ENCODE peak calls at places on chromosomes 16 and 17, in six cellular contexts. One of them, this sample, is unnamed.

GRCh38 chr17:60586288-60586974 is 13.6 kb upstream of the PPM1D start:
- ATAC-seq in left ventricle myocardium superior: no peak
- ATAC-seq in activated CD8-positive, alpha-beta memory T cell treated with anti-CD3 and anti-CD28 coated beads, Interleukin-2, amount 10 ng/mL, durations not matched to agents 7 days and 5 days: no peak
- ATAC-seq in T-cell: no peak
- ATAC-seq in activated T-cell treated with anti-CD3 and anti-CD28 coated beads, Interleukin-2, amount 50 U/mL, for 4 hours: no peak
- ATAC-seq in aorta: no peak
- ATAC-seq in this sample: no peak

GRCh38 chr17:78653382-78653781 is 76.2 kb upstream of the DNAH17 start:
- ATAC-seq in activated T-cell treated with anti-CD3 and anti-CD28 coated beads, Interleukin-2, amount 50 U/mL, for 4 hours: no peak
- ATAC-seq in aorta: no peak
- ATAC-seq in T-cell: no peak
- ATAC-seq in activated CD8-positive, alpha-beta memory T cell treated with anti-CD3 and anti-CD28 coated beads, Interleukin-2, amount 10 ng/mL, durations not matched to agents 7 days and 5 days: no peak
- ATAC-seq in left ventricle myocardium superior: no peak
- ATAC-seq in this sample: no peak

GRCh38 chr17:65181237-65182061 is 44.3 kb downstream of the RGS9 start:
- ATAC-seq in left ventricle myocardium superior: no peak
- ATAC-seq in aorta: no peak
- ATAC-seq in T-cell: no peak
- ATAC-seq in activated T-cell treated with anti-CD3 and anti-CD28 coated beads, Interleukin-2, amount 50 U/mL, for 4 hours: peak; percentile 87
- ATAC-seq in activated CD8-positive, alpha-beta memory T cell treated with anti-CD3 and anti-CD28 coated beads, Interleukin-2, amount 10 ng/mL, durations not matched to agents 7 days and 5 days: peak; percentile 56
- ATAC-seq in this sample: peak; percentile 88

GRCh38 chr16:19783847-19784736 is 66.0 kb downstream of the IQCK start:
- ATAC-seq in left ventricle myocardium superior: peak; percentile 34
- ATAC-seq in T-cell: no peak
- ATAC-seq in activated T-cell treated with anti-CD3 and anti-CD28 coated beads, Interleukin-2, amount 50 U/mL, for 4 hours: no peak
- ATAC-seq in aorta: no peak
- ATAC-seq in activated CD8-positive, alpha-beta memory T cell treated with anti-CD3 and anti-CD28 coated beads, Interleukin-2, amount 10 ng/mL, durations not matched to agents 7 days and 5 days: no peak
- ATAC-seq in this sample: no peak

GRCh38 chr16:29729116-29729521 is 16.7 kb downstream of the C16orf54 start:
- ATAC-seq in activated T-cell treated with anti-CD3 and anti-CD28 coated beads, Interleukin-2, amount 50 U/mL, for 4 hours: no peak
- ATAC-seq in aorta: no peak
- ATAC-seq in activated CD8-positive, alpha-beta memory T cell treated with anti-CD3 and anti-CD28 coated beads, Interleukin-2, amount 10 ng/mL, durations not matched to agents 7 days and 5 days: no peak
- ATAC-seq in T-cell: no peak
- ATAC-seq in left ventricle myocardium superior: peak; percentile 60
- ATAC-seq in this sample: no peak

GRCh38 chr17:60165223-60165622 is 15.4 kb downstream of the CA4 start:
- ATAC-seq in left ventricle myocardium superior: no peak
- ATAC-seq in activated T-cell treated with anti-CD3 and anti-CD28 coated beads, Interleukin-2, amount 50 U/mL, for 4 hours: no peak
- ATAC-seq in activated CD8-positive, alpha-beta memory T cell treated with anti-CD3 and anti-CD28 coated beads, Interleukin-2, amount 10 ng/mL, durations not matched to agents 7 days and 5 days: no peak
- ATAC-seq in aorta: no peak
- ATAC-seq in T-cell: no peak
- ATAC-seq in this sample: no peak

GRCh38 chr17:57480438-57481196 is 224.3 kb downstream of the MSI2 start:
- ATAC-seq in left ventricle myocardium superior: peak; percentile 63
- ATAC-seq in activated T-cell treated with anti-CD3 and anti-CD28 coated beads, Interleukin-2, amount 50 U/mL, for 4 hours: no peak
- ATAC-seq in T-cell: no peak
- ATAC-seq in aorta: no peak
- ATAC-seq in activated CD8-positive, alpha-beta memory T cell treated with anti-CD3 and anti-CD28 coated beads, Interleukin-2, amount 10 ng/mL, durations not matched to agents 7 days and 5 days: no peak
- ATAC-seq in this sample: no peak

GRCh38 chr17:19268611-19269010 is 31.4 kb downstream of the EPN2 start:
- ATAC-seq in T-cell: no peak
- ATAC-seq in activated CD8-positive, alpha-beta memory T cell treated with anti-CD3 and anti-CD28 coated beads, Interleukin-2, amount 10 ng/mL, durations not matched to agents 7 days and 5 days: no peak
- ATAC-seq in left ventricle myocardium superior: no peak
- ATAC-seq in activated T-cell treated with anti-CD3 and anti-CD28 coated beads, Interleukin-2, amount 50 U/mL, for 4 hours: no peak
- ATAC-seq in aorta: no peak
- ATAC-seq in this sample: no peak

GRCh38 chr16:17666293-17666692 is 195.5 kb upstream of the XYLT1 start:
- ATAC-seq in T-cell: no peak
- ATAC-seq in left ventricle myocardium superior: no peak
- ATAC-seq in activated T-cell treated with anti-CD3 and anti-CD28 coated beads, Interleukin-2, amount 50 U/mL, for 4 hours: no peak
- ATAC-seq in aorta: no peak
- ATAC-seq in activated CD8-positive, alpha-beta memory T cell treated with anti-CD3 and anti-CD28 coated beads, Interleukin-2, amount 10 ng/mL, durations not matched to agents 7 days and 5 days: no peak
- ATAC-seq in this sample: no peak

GRCh38 chr17:27861979-27862378 is 31.2 kb downstream of the LYRM9 start:
- ATAC-seq in left ventricle myocardium superior: no peak
- ATAC-seq in T-cell: no peak
- ATAC-seq in activated CD8-positive, alpha-beta memory T cell treated with anti-CD3 and anti-CD28 coated beads, Interleukin-2, amount 10 ng/mL, durations not matched to agents 7 days and 5 days: no peak
- ATAC-seq in activated T-cell treated with anti-CD3 and anti-CD28 coated beads, Interleukin-2, amount 50 U/mL, for 4 hours: no peak
- ATAC-seq in aorta: no peak
- ATAC-seq in this sample: no peak

GRCh38 chr17:2634361-2634960 is 41.0 kb downstream of the PAFAH1B1 start:
- ATAC-seq in aorta: no peak
- ATAC-seq in left ventricle myocardium superior: peak; percentile 35
- ATAC-seq in T-cell: no peak
- ATAC-seq in activated T-cell treated with anti-CD3 and anti-CD28 coated beads, Interleukin-2, amount 50 U/mL, for 4 hours: peak; percentile 50
- ATAC-seq in activated CD8-positive, alpha-beta memory T cell treated with anti-CD3 and anti-CD28 coated beads, Interleukin-2, amount 10 ng/mL, durations not matched to agents 7 days and 5 days: no peak
- ATAC-seq in this sample: no peak

GRCh38 chr16:30839523-30840227 is 52.7 kb upstream of the ZNF629 start:
- ATAC-seq in aorta: no peak
- ATAC-seq in left ventricle myocardium superior: no peak
- ATAC-seq in activated CD8-positive, alpha-beta memory T cell treated with anti-CD3 and anti-CD28 coated beads, Interleukin-2, amount 10 ng/mL, durations not matched to agents 7 days and 5 days: no peak
- ATAC-seq in activated T-cell treated with anti-CD3 and anti-CD28 coated beads, Interleukin-2, amount 50 U/mL, for 4 hours: no peak
- ATAC-seq in T-cell: no peak
- ATAC-seq in this sample: no peak

GRCh38 chr16:85522842-85523601 is 90.1 kb upstream of the GSE1 start:
- ATAC-seq in activated CD8-positive, alpha-beta memory T cell treated with anti-CD3 and anti-CD28 coated beads, Interleukin-2, amount 10 ng/mL, durations not matched to agents 7 days and 5 days: no peak
- ATAC-seq in activated T-cell treated with anti-CD3 and anti-CD28 coated beads, Interleukin-2, amount 50 U/mL, for 4 hours: no peak
- ATAC-seq in aorta: peak; percentile 45
- ATAC-seq in left ventricle myocardium superior: peak; percentile 61
- ATAC-seq in T-cell: no peak
- ATAC-seq in this sample: no peak

GRCh38 chr17:39064374-39064773 is 87.1 kb downstream of the PLXDC1 start:
- ATAC-seq in activated CD8-positive, alpha-beta memory T cell treated with anti-CD3 and anti-CD28 coated beads, Interleukin-2, amount 10 ng/mL, durations not matched to agents 7 days and 5 days: no peak
- ATAC-seq in T-cell: no peak
- ATAC-seq in left ventricle myocardium superior: peak; percentile 27
- ATAC-seq in aorta: peak; percentile 15
- ATAC-seq in activated T-cell treated with anti-CD3 and anti-CD28 coated beads, Interleukin-2, amount 50 U/mL, for 4 hours: no peak
- ATAC-seq in this sample: no peak

GRCh38 chr16:23365602-23366240 is 63.6 kb downstream of the SCNN1B start:
- ATAC-seq in T-cell: no peak
- ATAC-seq in aorta: peak; percentile 36
- ATAC-seq in left ventricle myocardium superior: no peak
- ATAC-seq in activated CD8-positive, alpha-beta memory T cell treated with anti-CD3 and anti-CD28 coated beads, Interleukin-2, amount 10 ng/mL, durations not matched to agents 7 days and 5 days: peak; percentile 73
- ATAC-seq in activated T-cell treated with anti-CD3 and anti-CD28 coated beads, Interleukin-2, amount 50 U/mL, for 4 hours: no peak
- ATAC-seq in this sample: peak; percentile 35

GRCh38 chr17:18102640-18103039 is 5.9 kb upstream of the MYO15A start:
- ATAC-seq in T-cell: no peak
- ATAC-seq in activated T-cell treated with anti-CD3 and anti-CD28 coated beads, Interleukin-2, amount 50 U/mL, for 4 hours: no peak
- ATAC-seq in activated CD8-positive, alpha-beta memory T cell treated with anti-CD3 and anti-CD28 coated beads, Interleukin-2, amount 10 ng/mL, durations not matched to agents 7 days and 5 days: no peak
- ATAC-seq in aorta: no peak
- ATAC-seq in left ventricle myocardium superior: no peak
- ATAC-seq in this sample: peak; percentile 91

GRCh38 chr16:78705694-78706093 is 606.2 kb downstream of the WWOX start:
- ATAC-seq in activated CD8-positive, alpha-beta memory T cell treated with anti-CD3 and anti-CD28 coated beads, Interleukin-2, amount 10 ng/mL, durations not matched to agents 7 days and 5 days: peak; percentile 68
- ATAC-seq in activated T-cell treated with anti-CD3 and anti-CD28 coated beads, Interleukin-2, amount 50 U/mL, for 4 hours: peak; percentile 99
- ATAC-seq in aorta: no peak
- ATAC-seq in left ventricle myocardium superior: no peak
- ATAC-seq in T-cell: peak; percentile 35
- ATAC-seq in this sample: no peak

GRCh38 chr17:34913001-34913400 is 48.3 kb downstream of the CCT6B start:
- ATAC-seq in activated T-cell treated with anti-CD3 and anti-CD28 coated beads, Interleukin-2, amount 50 U/mL, for 4 hours: no peak
- ATAC-seq in left ventricle myocardium superior: no peak
- ATAC-seq in T-cell: no peak
- ATAC-seq in activated CD8-positive, alpha-beta memory T cell treated with anti-CD3 and anti-CD28 coated beads, Interleukin-2, amount 10 ng/mL, durations not matched to agents 7 days and 5 days: no peak
- ATAC-seq in aorta: no peak
- ATAC-seq in this sample: no peak

GRCh38 chr17:55622547-55622946 is 100.1 kb downstream of the TMEM100 start:
- ATAC-seq in T-cell: no peak
- ATAC-seq in activated CD8-positive, alpha-beta memory T cell treated with anti-CD3 and anti-CD28 coated beads, Interleukin-2, amount 10 ng/mL, durations not matched to agents 7 days and 5 days: no peak
- ATAC-seq in activated T-cell treated with anti-CD3 and anti-CD28 coated beads, Interleukin-2, amount 50 U/mL, for 4 hours: no peak
- ATAC-seq in left ventricle myocardium superior: no peak
- ATAC-seq in aorta: no peak
- ATAC-seq in this sample: peak; percentile 9

GRCh38 chr17:66114609-66115008 is 77.3 kb downstream of the CEP112 start:
- ATAC-seq in activated CD8-positive, alpha-beta memory T cell treated with anti-CD3 and anti-CD28 coated beads, Interleukin-2, amount 10 ng/mL, durations not matched to agents 7 days and 5 days: no peak
- ATAC-seq in left ventricle myocardium superior: no peak
- ATAC-seq in activated T-cell treated with anti-CD3 and anti-CD28 coated beads, Interleukin-2, amount 50 U/mL, for 4 hours: no peak
- ATAC-seq in T-cell: no peak
- ATAC-seq in aorta: no peak
- ATAC-seq in this sample: no peak

GRCh38 chr17:8387914-8388651 is 5.1 kb upstream of the RPL26 start:
- ATAC-seq in T-cell: no peak
- ATAC-seq in activated T-cell treated with anti-CD3 and anti-CD28 coated beads, Interleukin-2, amount 50 U/mL, for 4 hours: no peak
- ATAC-seq in activated CD8-positive, alpha-beta memory T cell treated with anti-CD3 and anti-CD28 coated beads, Interleukin-2, amount 10 ng/mL, durations not matched to agents 7 days and 5 days: no peak
- ATAC-seq in aorta: no peak
- ATAC-seq in left ventricle myocardium superior: no peak
- ATAC-seq in this sample: no peak

GRCh38 chr16:22202261-22202637 is 3.8 kb upstream of the EEF2K start:
- ATAC-seq in activated T-cell treated with anti-CD3 and anti-CD28 coated beads, Interleukin-2, amount 50 U/mL, for 4 hours: no peak
- ATAC-seq in activated CD8-positive, alpha-beta memory T cell treated with anti-CD3 and anti-CD28 coated beads, Interleukin-2, amount 10 ng/mL, durations not matched to agents 7 days and 5 days: no peak
- ATAC-seq in left ventricle myocardium superior: no peak
- ATAC-seq in aorta: no peak
- ATAC-seq in T-cell: no peak
- ATAC-seq in this sample: no peak

GRCh38 chr16:67803894-67804293 is 2.5 kb downstream of the RANBP10 start:
- ATAC-seq in T-cell: no peak
- ATAC-seq in aorta: no peak
- ATAC-seq in activated T-cell treated with anti-CD3 and anti-CD28 coated beads, Interleukin-2, amount 50 U/mL, for 4 hours: no peak
- ATAC-seq in activated CD8-positive, alpha-beta memory T cell treated with anti-CD3 and anti-CD28 coated beads, Interleukin-2, amount 10 ng/mL, durations not matched to agents 7 days and 5 days: no peak
- ATAC-seq in left ventricle myocardium superior: no peak
- ATAC-seq in this sample: peak; percentile 16

GRCh38 chr17:61299517-61300513 is 99.8 kb upstream of the TBX2 start:
- ATAC-seq in activated CD8-positive, alpha-beta memory T cell treated with anti-CD3 and anti-CD28 coated beads, Interleukin-2, amount 10 ng/mL, durations not matched to agents 7 days and 5 days: no peak
- ATAC-seq in T-cell: no peak
- ATAC-seq in aorta: no peak
- ATAC-seq in activated T-cell treated with anti-CD3 and anti-CD28 coated beads, Interleukin-2, amount 50 U/mL, for 4 hours: no peak
- ATAC-seq in left ventricle myocardium superior: no peak
- ATAC-seq in this sample: no peak

GRCh38 chr16:71645450-71645849 is 19.5 kb downstream of the MARVELD3 start:
- ATAC-seq in aorta: no peak
- ATAC-seq in T-cell: no peak
- ATAC-seq in activated T-cell treated with anti-CD3 and anti-CD28 coated beads, Interleukin-2, amount 50 U/mL, for 4 hours: no peak
- ATAC-seq in left ventricle myocardium superior: no peak
- ATAC-seq in activated CD8-positive, alpha-beta memory T cell treated with anti-CD3 and anti-CD28 coated beads, Interleukin-2, amount 10 ng/mL, durations not matched to agents 7 days and 5 days: peak; percentile 42
- ATAC-seq in this sample: no peak

GRCh38 chr16:24540575-24541240 is 1.3 kb downstream of the RBBP6 start:
- ATAC-seq in aorta: no peak
- ATAC-seq in activated CD8-positive, alpha-beta memory T cell treated with anti-CD3 and anti-CD28 coated beads, Interleukin-2, amount 10 ng/mL, durations not matched to agents 7 days and 5 days: peak; percentile 13
- ATAC-seq in left ventricle myocardium superior: peak; percentile 9
- ATAC-seq in activated T-cell treated with anti-CD3 and anti-CD28 coated beads, Interleukin-2, amount 50 U/mL, for 4 hours: no peak
- ATAC-seq in T-cell: no peak
- ATAC-seq in this sample: no peak

GRCh38 chr16:57480127-57480753 is 6.1 kb downstream of the DOK4 start:
- ATAC-seq in activated CD8-positive, alpha-beta memory T cell treated with anti-CD3 and anti-CD28 coated beads, Interleukin-2, amount 10 ng/mL, durations not matched to agents 7 days and 5 days: no peak
- ATAC-seq in activated T-cell treated with anti-CD3 and anti-CD28 coated beads, Interleukin-2, amount 50 U/mL, for 4 hours: no peak
- ATAC-seq in T-cell: no peak
- ATAC-seq in aorta: peak; percentile 64
- ATAC-seq in left ventricle myocardium superior: peak; percentile 79
- ATAC-seq in this sample: no peak

GRCh38 chr17:79114455-79115301 is 40.1 kb downstream of the ENGASE start:
- ATAC-seq in activated CD8-positive, alpha-beta memory T cell treated with anti-CD3 and anti-CD28 coated beads, Interleukin-2, amount 10 ng/mL, durations not matched to agents 7 days and 5 days: no peak
- ATAC-seq in left ventricle myocardium superior: peak; percentile 88
- ATAC-seq in aorta: peak; percentile 56
- ATAC-seq in T-cell: no peak
- ATAC-seq in activated T-cell treated with anti-CD3 and anti-CD28 coated beads, Interleukin-2, amount 50 U/mL, for 4 hours: no peak
- ATAC-seq in this sample: no peak

GRCh38 chr17:77382966-77383612 is 242.3 kb downstream of the SEC14L1 start:
- ATAC-seq in activated CD8-positive, alpha-beta memory T cell treated with anti-CD3 and anti-CD28 coated beads, Interleukin-2, amount 10 ng/mL, durations not matched to agents 7 days and 5 days: no peak
- ATAC-seq in activated T-cell treated with anti-CD3 and anti-CD28 coated beads, Interleukin-2, amount 50 U/mL, for 4 hours: no peak
- ATAC-seq in T-cell: peak; percentile 22
- ATAC-seq in left ventricle myocardium superior: peak; percentile 9
- ATAC-seq in aorta: no peak
- ATAC-seq in this sample: no peak

GRCh38 chr16:69741951-69742904 is 12.5 kb downstream of the NOB1 start:
- ATAC-seq in aorta: no peak
- ATAC-seq in T-cell: no peak
- ATAC-seq in activated T-cell treated with anti-CD3 and anti-CD28 coated beads, Interleukin-2, amount 50 U/mL, for 4 hours: no peak
- ATAC-seq in left ventricle myocardium superior: peak; percentile 65
- ATAC-seq in activated CD8-positive, alpha-beta memory T cell treated with anti-CD3 and anti-CD28 coated beads, Interleukin-2, amount 10 ng/mL, durations not matched to agents 7 days and 5 days: no peak
- ATAC-seq in this sample: no peak

GRCh38 chr17:62987136-62987535 is 21.1 kb downstream of the TANC2 start:
- ATAC-seq in aorta: no peak
- ATAC-seq in activated T-cell treated with anti-CD3 and anti-CD28 coated beads, Interleukin-2, amount 50 U/mL, for 4 hours: no peak
- ATAC-seq in left ventricle myocardium superior: no peak
- ATAC-seq in T-cell: no peak
- ATAC-seq in activated CD8-positive, alpha-beta memory T cell treated with anti-CD3 and anti-CD28 coated beads, Interleukin-2, amount 10 ng/mL, durations not matched to agents 7 days and 5 days: no peak
- ATAC-seq in this sample: no peak

GRCh38 chr17:2102931-2103398 is 48.1 kb downstream of the HIC1 start:
- ATAC-seq in activated CD8-positive, alpha-beta memory T cell treated with anti-CD3 and anti-CD28 coated beads, Interleukin-2, amount 10 ng/mL, durations not matched to agents 7 days and 5 days: no peak
- ATAC-seq in aorta: no peak
- ATAC-seq in left ventricle myocardium superior: no peak
- ATAC-seq in activated T-cell treated with anti-CD3 and anti-CD28 coated beads, Interleukin-2, amount 50 U/mL, for 4 hours: no peak
- ATAC-seq in T-cell: no peak
- ATAC-seq in this sample: no peak

GRCh38 chr16:11572301-11572995 is 14.3 kb downstream of the LITAF start:
- ATAC-seq in activated CD8-positive, alpha-beta memory T cell treated with anti-CD3 and anti-CD28 coated beads, Interleukin-2, amount 10 ng/mL, durations not matched to agents 7 days and 5 days: peak; percentile 40
- ATAC-seq in activated T-cell treated with anti-CD3 and anti-CD28 coated beads, Interleukin-2, amount 50 U/mL, for 4 hours: peak; percentile 26
- ATAC-seq in left ventricle myocardium superior: no peak
- ATAC-seq in T-cell: peak; percentile 86
- ATAC-seq in aorta: no peak
- ATAC-seq in this sample: peak; percentile 50

GRCh38 chr16:74731853-74732477 is 31.3 kb upstream of the MLKL start:
- ATAC-seq in left ventricle myocardium superior: no peak
- ATAC-seq in aorta: no peak
- ATAC-seq in T-cell: no peak
- ATAC-seq in activated CD8-positive, alpha-beta memory T cell treated with anti-CD3 and anti-CD28 coated beads, Interleukin-2, amount 10 ng/mL, durations not matched to agents 7 days and 5 days: no peak
- ATAC-seq in activated T-cell treated with anti-CD3 and anti-CD28 coated beads, Interleukin-2, amount 50 U/mL, for 4 hours: no peak
- ATAC-seq in this sample: no peak

GRCh38 chr17:60766778-60767190 is 89.1 kb downstream of the BCAS3 start:
- ATAC-seq in left ventricle myocardium superior: no peak
- ATAC-seq in T-cell: no peak
- ATAC-seq in aorta: no peak
- ATAC-seq in activated CD8-positive, alpha-beta memory T cell treated with anti-CD3 and anti-CD28 coated beads, Interleukin-2, amount 10 ng/mL, durations not matched to agents 7 days and 5 days: no peak
- ATAC-seq in activated T-cell treated with anti-CD3 and anti-CD28 coated beads, Interleukin-2, amount 50 U/mL, for 4 hours: no peak
- ATAC-seq in this sample: no peak

GRCh38 chr17:68807998-68808772 is 147.0 kb downstream of the ABCA8 start:
- ATAC-seq in aorta: no peak
- ATAC-seq in activated T-cell treated with anti-CD3 and anti-CD28 coated beads, Interleukin-2, amount 50 U/mL, for 4 hours: no peak
- ATAC-seq in left ventricle myocardium superior: peak; percentile 87
- ATAC-seq in activated CD8-positive, alpha-beta memory T cell treated with anti-CD3 and anti-CD28 coated beads, Interleukin-2, amount 10 ng/mL, durations not matched to agents 7 days and 5 days: no peak
- ATAC-seq in T-cell: no peak
- ATAC-seq in this sample: no peak

GRCh38 chr17:72119963-72120877 is 600 bp upstream of the SOX9 start:
- ATAC-seq in activated T-cell treated with anti-CD3 and anti-CD28 coated beads, Interleukin-2, amount 50 U/mL, for 4 hours: no peak
- ATAC-seq in aorta: no peak
- ATAC-seq in T-cell: no peak
- ATAC-seq in left ventricle myocardium superior: peak; percentile 17
- ATAC-seq in activated CD8-positive, alpha-beta memory T cell treated with anti-CD3 and anti-CD28 coated beads, Interleukin-2, amount 10 ng/mL, durations not matched to agents 7 days and 5 days: no peak
- ATAC-seq in this sample: no peak

GRCh38 chr17:20073056-20073979 is 64.2 kb downstream of the SPECC1 start:
- ATAC-seq in aorta: peak; percentile 80
- ATAC-seq in T-cell: peak; percentile 92
- ATAC-seq in left ventricle myocardium superior: peak; percentile 94
- ATAC-seq in activated T-cell treated with anti-CD3 and anti-CD28 coated beads, Interleukin-2, amount 50 U/mL, for 4 hours: peak; percentile 71
- ATAC-seq in activated CD8-positive, alpha-beta memory T cell treated with anti-CD3 and anti-CD28 coated beads, Interleukin-2, amount 10 ng/mL, durations not matched to agents 7 days and 5 days: peak; percentile 96
- ATAC-seq in this sample: no peak

GRCh38 chr16:12257926-12258561 is 281.5 kb downstream of the SNX29 start:
- ATAC-seq in left ventricle myocardium superior: peak; percentile 68
- ATAC-seq in T-cell: no peak
- ATAC-seq in aorta: no peak
- ATAC-seq in activated T-cell treated with anti-CD3 and anti-CD28 coated beads, Interleukin-2, amount 50 U/mL, for 4 hours: no peak
- ATAC-seq in activated CD8-positive, alpha-beta memory T cell treated with anti-CD3 and anti-CD28 coated beads, Interleukin-2, amount 10 ng/mL, durations not matched to agents 7 days and 5 days: no peak
- ATAC-seq in this sample: no peak